ENCODE peak calls at places on chromosome 15, in four cellular contexts. V is amniotic epithelial cell, R is KBM-7, J is NCI-H446. A is an unnamed sample.

GRCh38 chr15:40941528-40942336 is 11.5 kb upstream of the CHAC1 start:
- DNase-seq in J (peak), R (peak), V (peak), A (peak)

GRCh38 chr15:90047956-90048575 is 46.9 kb downstream of the ZNF710 start:
- DNase-seq in V (no peak), J (peak), R (no peak), A (no peak)

GRCh38 chr15:98530570-98530969 is 117.8 kb upstream of the IGF1R start:
- DNase-seq in R (no peak), J (no peak), V (no peak), A (no peak)

GRCh38 chr15:44084728-44085127 is 110.3 kb downstream of the FRMD5 start:
- DNase-seq in V (no peak), R (no peak), J (no peak), A (no peak)

GRCh38 chr15:79071901-79072300 is 18.7 kb downstream of the RASGRF1 start:
- DNase-seq in V (no peak), R (no peak), J (no peak), A (peak)

GRCh38 chr15:43204016-43204901 is 16.6 kb downstream of the EPB42 start:
- DNase-seq in V (peak), J (peak), R (peak), A (peak)

GRCh38 chr15:57527382-57528091 is 64.2 kb upstream of the MYZAP start:
- DNase-seq in J (peak), R (peak), V (peak), A (peak)

GRCh38 chr15:52334491-52335160 is 39.0 kb upstream of the MYO5C start:
- DNase-seq in J (no peak), V (peak), R (no peak), A (no peak)